ENCODE peak calls at places on chromosome 9, in five cellular contexts. R, N, H, Q and M are unnamed samples.

GRCh38 chr9:107478805-107479204 is 10.8 kb downstream of the KLF4 start:
- DNase-seq in Q (no peak), N (no peak), R (no peak), H (no peak), M (no peak)

GRCh38 chr9:113446323-113446740 is 17.2 kb upstream of the RGS3 start:
- DNase-seq in H (no peak), R (no peak), Q (peak), N (peak), M (no peak)

GRCh38 chr9:134443169-134444039 is 117.1 kb downstream of the RXRA start:
- DNase-seq in R (peak), H (peak), N (peak), Q (peak), M (peak)

GRCh38 chr9:20898885-20899554 is 132.4 kb downstream of the HACD4 start:
- DNase-seq in H (no peak), R (no peak), N (no peak), Q (peak), M (no peak)

GRCh38 chr9:128419061-128419925 is 1.4 kb upstream of the CERCAM start:
- DNase-seq in Q (no peak), R (no peak), H (no peak), N (no peak), M (peak)

GRCh38 chr9:2157277-2158105 is 142.3 kb downstream of the SMARCA2 start:
- DNase-seq in N (peak), Q (peak), R (peak), H (peak), M (peak)

GRCh38 chr9:72946821-72947220 is 6.0 kb downstream of the ALDH1A1 start:
- DNase-seq in R (no peak), N (peak), H (no peak), Q (no peak), M (no peak)

GRCh38 chr9:37325778-37326177 is 96.7 kb upstream of the GRHPR start:
- DNase-seq in H (no peak), Q (no peak), R (no peak), N (no peak), M (peak)

GRCh38 chr9:83906144-83906543 is 15.1 kb downstream of the KIF27 start:
- DNase-seq in Q (no peak), R (no peak), H (no peak), N (no peak), M (no peak)

GRCh38 chr9:87554976-87555375 is 57.3 kb downstream of the DAPK1 start:
- DNase-seq in Q (no peak), H (no peak), R (no peak), N (no peak), M (no peak)